ENCODE peak calls at places on chromosomes 7 and 10, in eight cellular contexts. O, C, I, S, T, Z, H and E are unnamed samples.

GRCh38 chr7:42913591-42913990 is 1.7 kb upstream of the C7orf25 start:
- DNase-seq in C (no peak), O (no peak), I (no peak), H (peak; percentile 96), S (no peak), Z (no peak), T (no peak), E (no peak)

GRCh38 chr10:29377333-29377961 is 88.6 kb downstream of the LYZL1 start:
- DNase-seq in O (peak; percentile 44), T (no peak), H (peak; percentile 50), S (no peak), C (no peak), Z (no peak), I (no peak), E (no peak)

GRCh38 chr7:105014725-105015630 is 973 bp downstream of the KMT2E start:
- DNase-seq in S (no peak), Z (peak; percentile 74), H (peak; percentile 54), I (no peak), O (peak; percentile 74), T (no peak), C (no peak), E (peak; percentile 76)

GRCh38 chr7:41979834-41980307 is 257.1 kb downstream of the GLI3 start:
- DNase-seq in H (peak; percentile 87), Z (no peak), T (no peak), S (no peak), O (peak; percentile 78), I (no peak), C (no peak), E (no peak)

GRCh38 chr7:327305-327931 is 37.4 kb downstream of the FOXL3 start:
- DNase-seq in S (no peak), I (no peak), H (no peak), T (no peak), Z (no peak), O (no peak), C (peak; percentile 48), E (no peak)

GRCh38 chr10:110739811-110740271 is 95.7 kb downstream of the RBM20 start:
- DNase-seq in S (no peak), O (no peak), T (no peak), H (no peak), I (no peak), C (no peak), Z (no peak), E (no peak)

GRCh38 chr10:105827133-105827532 is 1186.0 kb downstream of the SORCS3 start:
- DNase-seq in C (no peak), H (no peak), T (no peak), Z (no peak), I (no peak), S (no peak), O (no peak), E (no peak)

GRCh38 chr10:79298403-79299244 is 48.6 kb upstream of the PPIF start:
- DNase-seq in T (peak; percentile 84), S (peak; percentile 37), Z (peak; percentile 80), C (no peak), I (peak; percentile 86), O (no peak), H (peak; percentile 80), E (peak; percentile 76)

GRCh38 chr7:2032030-2032875 is 200.5 kb downstream of the MAD1L1 start:
- DNase-seq in T (no peak), H (peak; percentile 20), O (peak; percentile 76), Z (no peak), I (no peak), S (no peak), C (peak; percentile 34), E (no peak)

GRCh38 chr10:123150986-123151738 is 3.0 kb upstream of the BUB3 start:
- DNase-seq in I (no peak), C (peak; percentile 58), O (peak; percentile 86), T (no peak), H (no peak), Z (no peak), S (no peak), E (no peak)

GRCh38 chr7:74233655-74234280 is 20.4 kb downstream of the RFC2 start:
- DNase-seq in C (no peak), Z (no peak), I (no peak), O (no peak), S (peak; percentile 18), T (peak; percentile 33), H (peak; percentile 50), E (no peak)

GRCh38 chr7:91165846-91166230 is 98.4 kb upstream of the FZD1 start:
- DNase-seq in O (no peak), T (no peak), S (no peak), I (no peak), H (no peak), Z (no peak), C (no peak), E (no peak)

GRCh38 chr7:87152897-87153641 is 816 bp downstream of the DMTF1 start:
- DNase-seq in C (peak; percentile 50), T (no peak), S (peak; percentile 37), O (peak; percentile 60), Z (peak; percentile 38), I (no peak), H (peak; percentile 38), E (peak; percentile 87)

GRCh38 chr10:123804716-123805115 is 86.9 kb downstream of the CPXM2 start:
- DNase-seq in I (no peak), H (peak; percentile 80), O (no peak), T (peak; percentile 47), S (no peak), C (no peak), Z (no peak), E (no peak)

GRCh38 chr7:56007167-56007652 is 42.8 kb downstream of the NIPSNAP2 start:
- DNase-seq in I (peak; percentile 24), S (no peak), H (no peak), O (no peak), T (no peak), Z (no peak), C (no peak), E (no peak)

GRCh38 chr10:126233721-126234120 is 154.6 kb downstream of the ADAM12 start:
- DNase-seq in S (no peak), C (no peak), I (no peak), H (no peak), O (no peak), T (no peak), Z (no peak), E (no peak)

GRCh38 chr10:34392641-34393170 is 422.4 kb downstream of the PARD3 start:
- DNase-seq in Z (no peak), O (no peak), T (no peak), I (no peak), H (no peak), C (no peak), S (no peak), E (no peak)

GRCh38 chr10:71816931-71817631 is 34.0 kb downstream of the PSAP start:
- DNase-seq in I (no peak), Z (no peak), T (no peak), H (no peak), S (no peak), O (no peak), C (no peak), E (no peak)

GRCh38 chr10:44462338-44462914 is 77.5 kb upstream of the CXCL12 start:
- DNase-seq in O (no peak), I (no peak), H (no peak), C (no peak), S (no peak), Z (no peak), T (no peak), E (no peak)

DNA sequence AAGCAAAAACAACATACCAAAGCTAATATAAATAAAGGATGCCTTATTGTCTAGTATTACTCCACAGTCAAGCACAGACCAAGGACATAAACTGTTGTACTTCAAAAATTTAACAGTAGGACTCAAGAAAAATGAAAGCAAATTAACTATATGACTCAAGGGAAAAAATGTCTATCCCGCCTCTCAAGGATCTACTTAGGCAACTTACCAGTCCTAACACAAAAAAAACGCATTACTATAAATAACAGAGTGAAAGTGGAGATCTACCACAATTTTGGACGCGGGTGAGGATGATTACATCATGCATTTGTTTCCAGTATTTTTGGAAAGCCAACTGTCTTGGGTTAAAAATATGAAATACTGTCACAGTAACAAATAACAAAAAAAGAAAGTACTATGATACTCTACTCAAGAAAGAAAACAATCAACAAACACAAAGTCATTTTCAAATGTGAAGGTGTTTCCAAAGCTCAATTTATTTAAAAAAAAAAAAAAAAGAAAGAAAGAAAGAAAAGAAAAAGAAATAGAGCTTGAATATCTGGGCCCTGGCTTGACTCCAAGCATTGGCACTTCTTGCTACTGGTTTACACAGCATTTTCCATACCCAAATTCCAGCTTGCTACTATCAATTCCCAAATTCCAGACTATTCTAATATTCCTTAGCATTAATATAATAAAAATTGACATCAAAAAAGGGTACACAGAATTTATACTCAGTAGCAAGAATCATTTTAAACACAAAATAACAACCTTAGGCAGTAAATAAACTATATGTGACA is 99.4 kb downstream of the RSU1 start:
- DNase-seq in T (peak; percentile 21), C (no peak), I (no peak), H (peak; percentile 74), O (no peak), Z (no peak), S (no peak), E (no peak)
- H3K4me3 ChIP-seq in T (no peak overlapping the region), C (no peak overlapping the region), I (no peak overlapping the region), H (no peak overlapping the region), O (no peak overlapping the region), Z (no peak overlapping the region), S (no peak overlapping the region), E (no peak overlapping the region)

GRCh38 chr10:120949511-120950102 is 98.4 kb downstream of the WDR11 start:
- DNase-seq in S (no peak), H (peak; percentile 10), O (peak; percentile 72), T (no peak), Z (no peak), I (no peak), C (no peak), E (no peak)

GRCh38 chr10:120951288-120951687 is 100.1 kb downstream of the WDR11 start:
- DNase-seq in T (no peak), H (no peak), C (no peak), Z (no peak), S (no peak), I (no peak), O (peak; percentile 55), E (no peak)

GRCh38 chr10:120946497-120946896 is 95.3 kb downstream of the WDR11 start:
- DNase-seq in T (no peak), C (no peak), Z (no peak), H (peak; percentile 30), S (no peak), I (no peak), O (no peak), E (peak; percentile 79)

GRCh38 chr10:120948889-120949382 is 97.8 kb downstream of the WDR11 start:
- DNase-seq in S (peak; percentile 66), Z (peak; percentile 47), I (no peak), C (peak; percentile 63), O (peak; percentile 92), T (no peak), H (peak; percentile 83), E (no peak)

GRCh38 chr10:120950103-120950561 is 99.0 kb downstream of the WDR11 start:
- DNase-seq in S (no peak), H (peak; percentile 45), C (no peak), O (peak; percentile 86), Z (no peak), I (no peak), T (no peak), E (no peak)
- H3K4me3 ChIP-seq in S (no peak overlapping the region), H (peak overlapping the region; percentile 42), C (no peak overlapping the region), O (peak overlapping the region; percentile 79), Z (peak overlapping the region; percentile 44), I (no peak overlapping the region), T (peak overlapping the region; percentile 42), E (no peak overlapping the region)

GRCh38 chr10:100970076-100970913 is 991 bp downstream of the SEMA4G start:
- DNase-seq in S (no peak), O (peak; percentile 86), H (no peak), Z (no peak), T (no peak), C (no peak), I (no peak), E (no peak)
- H3K4me3 ChIP-seq in S (peak overlapping the region; percentile 66), O (peak overlapping the region; percentile 82), H (peak overlapping the region; percentile 81), Z (no peak overlapping the region), T (peak overlapping the region; percentile 67), C (peak overlapping the region; percentile 72), I (peak overlapping the region; percentile 56), E (no peak overlapping the region)

GRCh38 chr10:46232666-46233065 is 54.1 kb upstream of the ANTXRL start:
- DNase-seq in Z (no peak), I (no peak), H (no peak), S (no peak), O (peak; percentile 16), C (no peak), T (no peak), E (peak; percentile 45)
- H3K4me3 ChIP-seq in Z (no peak overlapping the region), I (no peak overlapping the region), H (no peak overlapping the region), S (no peak overlapping the region), O (no peak overlapping the region), C (no peak overlapping the region), T (no peak overlapping the region), E (no peak overlapping the region)